ENCODE peak calls at places on chromosomes 4 and X, in six cellular contexts. L, V, K, A, R and H are unnamed samples.

GRCh38 chr4:14545796-14546195 is 456.5 kb upstream of the CPEB2 start:
- DNase-seq in L (no peak), V (no peak), R (no peak), A (no peak), K (no peak), H (no peak)

GRCh38 chr4:26713563-26714145 is 129.8 kb downstream of the TBC1D19 start:
- DNase-seq in K (no peak), A (no peak), R (no peak), V (peak; percentile 16), L (no peak), H (no peak)

GRCh38 chr4:41506071-41506470 is 31.9 kb upstream of the LIMCH1 start:
- DNase-seq in A (no peak), V (no peak), L (no peak), K (no peak), R (no peak), H (no peak)

GRCh38 chr4:3321295-3321889 is 28.6 kb downstream of the RGS12 start:
- DNase-seq in K (no peak), R (peak; percentile 39), L (no peak), V (no peak), A (no peak), H (no peak)

GRCh38 chrX:53950130-53950733 is 94.0 kb downstream of the PHF8 start:
- DNase-seq in R (no peak), K (no peak), L (no peak), V (peak; percentile 1), A (no peak), H (no peak)

GRCh38 chr4:4338632-4339031 is 48.3 kb upstream of the NSG1 start:
- DNase-seq in R (no peak), V (no peak), A (no peak), K (no peak), L (no peak), H (no peak)

GRCh38 chrX:121858867-121859647 is 811.6 kb downstream of the GLUD2 start:
- DNase-seq in V (no peak), L (no peak), K (no peak), R (no peak), A (no peak), H (no peak)

GRCh38 chr4:119646347-119647071 is 17.9 kb upstream of the PDE5A start:
- DNase-seq in V (no peak), L (no peak), A (no peak), K (no peak), R (no peak), H (no peak)

GRCh38 chr4:8349664-8350225 is 80.2 kb downstream of the HTRA3 start:
- DNase-seq in L (peak; percentile 28), K (no peak), A (no peak), V (no peak), R (peak; percentile 4), H (no peak)

GRCh38 chr4:154349829-154350228 is 141.8 kb downstream of the DCHS2 start:
- DNase-seq in R (no peak), L (no peak), V (no peak), K (peak; percentile 47), A (no peak), H (peak; percentile 13)

GRCh38 chr4:40736910-40737309 is 12.8 kb upstream of the NSUN7 start:
- DNase-seq in L (no peak), R (no peak), K (peak; percentile 68), A (no peak), V (no peak), H (peak; percentile 31)

GRCh38 chr4:86011117-86011516 is 348.7 kb downstream of the MAPK10 start:
- DNase-seq in R (peak; percentile 33), K (no peak), A (no peak), V (peak; percentile 57), L (no peak), H (no peak)

GRCh38 chr4:168098257-168098717 is 6.0 kb downstream of the ANXA10 start:
- DNase-seq in K (no peak), L (no peak), V (peak; percentile 39), R (no peak), A (no peak), H (peak; percentile 92)

GRCh38 chr4:2785613-2786012 is 7.3 kb upstream of the SH3BP2 start:
- DNase-seq in L (peak; percentile 55), K (peak; percentile 79), A (no peak), V (no peak), R (peak; percentile 22), H (no peak)

GRCh38 chr4:24988776-24989175 is 42.0 kb downstream of the LGI2 start:
- DNase-seq in K (no peak), R (no peak), V (no peak), L (no peak), A (no peak), H (peak; percentile 13)

GRCh38 chr4:123939621-123940020 is 543.0 kb downstream of the SPRY1 start:
- DNase-seq in R (no peak), L (no peak), K (no peak), V (peak; percentile 12), A (no peak), H (peak; percentile 13)

GRCh38 chr4:80307774-80308465 is 27.6 kb upstream of the CFAP299 start:
- DNase-seq in A (no peak), L (no peak), K (no peak), V (peak; percentile 36), R (no peak), H (no peak)

GRCh38 chr4:153651961-153652784 is 31.9 kb upstream of the TLR2 start:
- DNase-seq in L (no peak), K (no peak), A (no peak), V (no peak), R (no peak), H (no peak)

GRCh38 chr4:54433686-54434085 is 204.6 kb downstream of the PDGFRA start:
- DNase-seq in A (no peak), K (peak; percentile 11), V (no peak), R (no peak), L (no peak), H (peak; percentile 3)

GRCh38 chr4:15244354-15244753 is 183.5 kb upstream of the C1QTNF7 start:
- DNase-seq in R (no peak), L (no peak), A (no peak), K (no peak), V (no peak), H (no peak)

GRCh38 chr4:44157611-44158277 is 290.9 kb downstream of the KCTD8 start:
- DNase-seq in K (no peak), V (no peak), A (no peak), L (no peak), R (no peak), H (no peak)

GRCh38 chr4:174429701-174430100 is 92.6 kb downstream of the HPGD start:
- DNase-seq in K (no peak), R (no peak), V (no peak), L (no peak), A (no peak), H (no peak)

GRCh38 chr4:173370130-173370476 is 651 bp upstream of the SAP30 start:
- DNase-seq in K (no peak), R (peak; percentile 88), A (peak; percentile 39), L (peak; percentile 85), V (no peak), H (no peak)

GRCh38 chrX:71128166-71128833 is 9.9 kb downstream of the MED12 start:
- DNase-seq in R (no peak), A (no peak), L (no peak), V (no peak), K (no peak), H (no peak)

GRCh38 chr4:14607001-14607400 is 395.3 kb upstream of the CPEB2 start:
- DNase-seq in A (no peak), R (no peak), V (no peak), K (no peak), L (no peak), H (no peak)

GRCh38 chrX:3697701-3698279 is 15.7 kb downstream of the PRKX start:
- DNase-seq in A (no peak), L (no peak), K (no peak), R (peak; percentile 50), V (no peak), H (no peak)

GRCh38 chr4:107312366-107312765 is 276.3 kb upstream of the DKK2 start:
- DNase-seq in V (no peak), L (no peak), A (no peak), K (no peak), R (no peak), H (no peak)

GRCh38 chrX:68462653-68463052 is 29.4 kb upstream of the OPHN1 start:
- DNase-seq in A (no peak), R (no peak), V (no peak), K (peak; percentile 70), L (no peak), H (peak; percentile 7)